ENCODE peak calls at places on chromosomes 11 and 22, in four cellular contexts. One of them, this sample, is unnamed.

GRCh38 chr11:12159351-12160099 is 49.1 kb downstream of the MICAL2 start:
- DNase-seq in CD4-positive, alpha-beta T cell: no peak
- DNase-seq in stimulated activated CD4-positive, alpha-beta T cell treated with anti-CD3 and anti-CD28 coated beads, Interleukin-4, amount 100 ng/mL, for 24 hours: no peak
- DNase-seq in T follicular helper cell: no peak
- DNase-seq in this sample: peak

GRCh38 chr22:29310863-29311339 is 4.5 kb downstream of the GAS2L1 start:
- DNase-seq in stimulated activated CD4-positive, alpha-beta T cell treated with anti-CD3 and anti-CD28 coated beads, Interleukin-4, amount 100 ng/mL, for 24 hours: peak
- DNase-seq in CD4-positive, alpha-beta T cell: peak
- DNase-seq in T follicular helper cell: peak
- DNase-seq in this sample: peak

GRCh38 chr22:36986242-36986821 is 32.9 kb downstream of the TST start:
- DNase-seq in stimulated activated CD4-positive, alpha-beta T cell treated with anti-CD3 and anti-CD28 coated beads, Interleukin-4, amount 100 ng/mL, for 24 hours: peak
- DNase-seq in CD4-positive, alpha-beta T cell: no peak
- DNase-seq in T follicular helper cell: no peak
- DNase-seq in this sample: peak

GRCh38 chr11:123544631-123545375 is 109.6 kb downstream of the SCN3B start:
- DNase-seq in CD4-positive, alpha-beta T cell: no peak
- DNase-seq in stimulated activated CD4-positive, alpha-beta T cell treated with anti-CD3 and anti-CD28 coated beads, Interleukin-4, amount 100 ng/mL, for 24 hours: no peak
- DNase-seq in T follicular helper cell: no peak
- DNase-seq in this sample: no peak

GRCh38 chr11:114889464-114890065 is 211.2 kb downstream of the NXPE2 start:
- DNase-seq in T follicular helper cell: no peak
- DNase-seq in CD4-positive, alpha-beta T cell: no peak
- DNase-seq in stimulated activated CD4-positive, alpha-beta T cell treated with anti-CD3 and anti-CD28 coated beads, Interleukin-4, amount 100 ng/mL, for 24 hours: no peak
- DNase-seq in this sample: no peak

GRCh38 chr22:21641417-21641794 is 696 bp upstream of the SDF2L1 start:
- DNase-seq in CD4-positive, alpha-beta T cell: no peak
- DNase-seq in T follicular helper cell: no peak
- DNase-seq in stimulated activated CD4-positive, alpha-beta T cell treated with anti-CD3 and anti-CD28 coated beads, Interleukin-4, amount 100 ng/mL, for 24 hours: no peak
- DNase-seq in this sample: peak

GRCh38 chr22:47295982-47296381 is 533.5 kb downstream of the TBC1D22A start:
- DNase-seq in CD4-positive, alpha-beta T cell: no peak
- DNase-seq in stimulated activated CD4-positive, alpha-beta T cell treated with anti-CD3 and anti-CD28 coated beads, Interleukin-4, amount 100 ng/mL, for 24 hours: no peak
- DNase-seq in T follicular helper cell: no peak
- DNase-seq in this sample: no peak

GRCh38 chr11:369336-370018 is at the start of gene B4GALNT4:
- DNase-seq in T follicular helper cell: peak
- DNase-seq in stimulated activated CD4-positive, alpha-beta T cell treated with anti-CD3 and anti-CD28 coated beads, Interleukin-4, amount 100 ng/mL, for 24 hours: peak
- DNase-seq in CD4-positive, alpha-beta T cell: peak
- DNase-seq in this sample: no peak

GRCh38 chr11:12472401-12473065 is 95.2 kb downstream of the PARVA start:
- DNase-seq in CD4-positive, alpha-beta T cell: no peak
- DNase-seq in stimulated activated CD4-positive, alpha-beta T cell treated with anti-CD3 and anti-CD28 coated beads, Interleukin-4, amount 100 ng/mL, for 24 hours: no peak
- DNase-seq in T follicular helper cell: no peak
- DNase-seq in this sample: no peak

GRCh38 chr11:68889948-68890446 is 13.6 kb downstream of the MRPL21 start:
- DNase-seq in T follicular helper cell: no peak
- DNase-seq in stimulated activated CD4-positive, alpha-beta T cell treated with anti-CD3 and anti-CD28 coated beads, Interleukin-4, amount 100 ng/mL, for 24 hours: no peak
- DNase-seq in CD4-positive, alpha-beta T cell: no peak
- DNase-seq in this sample: no peak

GRCh38 chr11:34439521-34440258 is 956 bp downstream of the CAT start:
- DNase-seq in T follicular helper cell: no peak
- DNase-seq in CD4-positive, alpha-beta T cell: no peak
- DNase-seq in stimulated activated CD4-positive, alpha-beta T cell treated with anti-CD3 and anti-CD28 coated beads, Interleukin-4, amount 100 ng/mL, for 24 hours: no peak
- DNase-seq in this sample: no peak

GRCh38 chr11:125155100-125155444 is 9.5 kb upstream of the PKNOX2 start:
- DNase-seq in CD4-positive, alpha-beta T cell: no peak
- DNase-seq in T follicular helper cell: no peak
- DNase-seq in stimulated activated CD4-positive, alpha-beta T cell treated with anti-CD3 and anti-CD28 coated beads, Interleukin-4, amount 100 ng/mL, for 24 hours: no peak
- DNase-seq in this sample: no peak

GRCh38 chr11:27158763-27159679 is 118.4 kb downstream of the BBOX1 start:
- DNase-seq in T follicular helper cell: no peak
- DNase-seq in stimulated activated CD4-positive, alpha-beta T cell treated with anti-CD3 and anti-CD28 coated beads, Interleukin-4, amount 100 ng/mL, for 24 hours: no peak
- DNase-seq in CD4-positive, alpha-beta T cell: no peak
- DNase-seq in this sample: peak

GRCh38 chr11:123300874-123301695 is 106.0 kb upstream of the CLMP start:
- DNase-seq in T follicular helper cell: no peak
- DNase-seq in stimulated activated CD4-positive, alpha-beta T cell treated with anti-CD3 and anti-CD28 coated beads, Interleukin-4, amount 100 ng/mL, for 24 hours: no peak
- DNase-seq in CD4-positive, alpha-beta T cell: no peak
- DNase-seq in this sample: peak

GRCh38 chr22:24105018-24105360 is 76.3 kb upstream of the SUSD2 start:
- DNase-seq in CD4-positive, alpha-beta T cell: no peak
- DNase-seq in stimulated activated CD4-positive, alpha-beta T cell treated with anti-CD3 and anti-CD28 coated beads, Interleukin-4, amount 100 ng/mL, for 24 hours: no peak
- DNase-seq in T follicular helper cell: no peak
- DNase-seq in this sample: peak

GRCh38 chr22:34416321-34416900 is 496.1 kb upstream of the LARGE1 start:
- DNase-seq in CD4-positive, alpha-beta T cell: no peak
- DNase-seq in stimulated activated CD4-positive, alpha-beta T cell treated with anti-CD3 and anti-CD28 coated beads, Interleukin-4, amount 100 ng/mL, for 24 hours: no peak
- DNase-seq in T follicular helper cell: no peak
- DNase-seq in this sample: no peak

GRCh38 chr11:57288771-57289579 is 35.8 kb downstream of the TNKS1BP1 start:
- DNase-seq in stimulated activated CD4-positive, alpha-beta T cell treated with anti-CD3 and anti-CD28 coated beads, Interleukin-4, amount 100 ng/mL, for 24 hours: no peak
- DNase-seq in CD4-positive, alpha-beta T cell: no peak
- DNase-seq in T follicular helper cell: no peak
- DNase-seq in this sample: no peak

GRCh38 chr11:63870351-63871197 is 31.7 kb downstream of the MARK2 start:
- DNase-seq in T follicular helper cell: no peak
- DNase-seq in CD4-positive, alpha-beta T cell: no peak
- DNase-seq in stimulated activated CD4-positive, alpha-beta T cell treated with anti-CD3 and anti-CD28 coated beads, Interleukin-4, amount 100 ng/mL, for 24 hours: peak
- DNase-seq in this sample: no peak

GRCh38 chr11:88300888-88301477 is 36.6 kb downstream of the CTSC start:
- DNase-seq in CD4-positive, alpha-beta T cell: no peak
- DNase-seq in stimulated activated CD4-positive, alpha-beta T cell treated with anti-CD3 and anti-CD28 coated beads, Interleukin-4, amount 100 ng/mL, for 24 hours: no peak
- DNase-seq in T follicular helper cell: no peak
- DNase-seq in this sample: no peak

GRCh38 chr22:45969414-45969799 is 7.6 kb downstream of the WNT7B start:
- DNase-seq in CD4-positive, alpha-beta T cell: no peak
- DNase-seq in stimulated activated CD4-positive, alpha-beta T cell treated with anti-CD3 and anti-CD28 coated beads, Interleukin-4, amount 100 ng/mL, for 24 hours: no peak
- DNase-seq in T follicular helper cell: no peak
- DNase-seq in this sample: no peak

GRCh38 chr11:73387594-73388021 is 11.4 kb downstream of the RELT start:
- DNase-seq in stimulated activated CD4-positive, alpha-beta T cell treated with anti-CD3 and anti-CD28 coated beads, Interleukin-4, amount 100 ng/mL, for 24 hours: no peak
- DNase-seq in CD4-positive, alpha-beta T cell: no peak
- DNase-seq in T follicular helper cell: no peak
- DNase-seq in this sample: peak

GRCh38 chr22:27163162-27164137 is 506.1 kb downstream of the MIAT start:
- DNase-seq in stimulated activated CD4-positive, alpha-beta T cell treated with anti-CD3 and anti-CD28 coated beads, Interleukin-4, amount 100 ng/mL, for 24 hours: no peak
- DNase-seq in T follicular helper cell: no peak
- DNase-seq in CD4-positive, alpha-beta T cell: no peak
- DNase-seq in this sample: no peak

GRCh38 chr11:33132510-33132909 is 28.8 kb downstream of the CSTF3 start:
- DNase-seq in CD4-positive, alpha-beta T cell: no peak
- DNase-seq in T follicular helper cell: no peak
- DNase-seq in stimulated activated CD4-positive, alpha-beta T cell treated with anti-CD3 and anti-CD28 coated beads, Interleukin-4, amount 100 ng/mL, for 24 hours: no peak
- DNase-seq in this sample: no peak

GRCh38 chr11:128318856-128319474 is 268.4 kb downstream of the ETS1 start:
- DNase-seq in CD4-positive, alpha-beta T cell: peak
- DNase-seq in stimulated activated CD4-positive, alpha-beta T cell treated with anti-CD3 and anti-CD28 coated beads, Interleukin-4, amount 100 ng/mL, for 24 hours: peak
- DNase-seq in T follicular helper cell: peak
- DNase-seq in this sample: no peak

GRCh38 chr11:100632970-100633452 is 54.1 kb upstream of the ARHGAP42 start:
- DNase-seq in stimulated activated CD4-positive, alpha-beta T cell treated with anti-CD3 and anti-CD28 coated beads, Interleukin-4, amount 100 ng/mL, for 24 hours: no peak
- DNase-seq in CD4-positive, alpha-beta T cell: no peak
- DNase-seq in T follicular helper cell: no peak
- DNase-seq in this sample: peak

GRCh38 chr11:130171534-130171933 is 12.0 kb downstream of the ST14 start:
- DNase-seq in stimulated activated CD4-positive, alpha-beta T cell treated with anti-CD3 and anti-CD28 coated beads, Interleukin-4, amount 100 ng/mL, for 24 hours: no peak
- DNase-seq in T follicular helper cell: no peak
- DNase-seq in CD4-positive, alpha-beta T cell: no peak
- DNase-seq in this sample: no peak

GRCh38 chr11:120331301-120331966 is 4.8 kb upstream of the ARHGEF12 start:
- DNase-seq in stimulated activated CD4-positive, alpha-beta T cell treated with anti-CD3 and anti-CD28 coated beads, Interleukin-4, amount 100 ng/mL, for 24 hours: no peak
- DNase-seq in CD4-positive, alpha-beta T cell: no peak
- DNase-seq in T follicular helper cell: no peak
- DNase-seq in this sample: no peak

GRCh38 chr22:44935724-44936123 is 74.1 kb downstream of the PHF21B start:
- DNase-seq in T follicular helper cell: no peak
- DNase-seq in stimulated activated CD4-positive, alpha-beta T cell treated with anti-CD3 and anti-CD28 coated beads, Interleukin-4, amount 100 ng/mL, for 24 hours: no peak
- DNase-seq in CD4-positive, alpha-beta T cell: no peak
- DNase-seq in this sample: no peak

GRCh38 chr22:30495041-30495784 is 10.3 kb downstream of the SEC14L4 start:
- DNase-seq in T follicular helper cell: no peak
- DNase-seq in CD4-positive, alpha-beta T cell: no peak
- DNase-seq in stimulated activated CD4-positive, alpha-beta T cell treated with anti-CD3 and anti-CD28 coated beads, Interleukin-4, amount 100 ng/mL, for 24 hours: no peak
- DNase-seq in this sample: no peak

GRCh38 chr11:65639623-65640482 is 2.0 kb downstream of the SIPA1 start:
- DNase-seq in T follicular helper cell: peak
- DNase-seq in CD4-positive, alpha-beta T cell: peak
- DNase-seq in stimulated activated CD4-positive, alpha-beta T cell treated with anti-CD3 and anti-CD28 coated beads, Interleukin-4, amount 100 ng/mL, for 24 hours: peak
- DNase-seq in this sample: no peak

GRCh38 chr22:36423461-36424404 is 36.0 kb upstream of the MYH9 start:
- DNase-seq in stimulated activated CD4-positive, alpha-beta T cell treated with anti-CD3 and anti-CD28 coated beads, Interleukin-4, amount 100 ng/mL, for 24 hours: no peak
- DNase-seq in T follicular helper cell: no peak
- DNase-seq in CD4-positive, alpha-beta T cell: no peak
- DNase-seq in this sample: no peak

GRCh38 chr11:75272391-75272790 is 31.8 kb downstream of the TPBGL start:
- DNase-seq in T follicular helper cell: no peak
- DNase-seq in stimulated activated CD4-positive, alpha-beta T cell treated with anti-CD3 and anti-CD28 coated beads, Interleukin-4, amount 100 ng/mL, for 24 hours: no peak
- DNase-seq in CD4-positive, alpha-beta T cell: no peak
- DNase-seq in this sample: no peak

GRCh38 chr11:82733444-82734119 is at the start of gene FAM181B:
- DNase-seq in T follicular helper cell: no peak
- DNase-seq in CD4-positive, alpha-beta T cell: no peak
- DNase-seq in stimulated activated CD4-positive, alpha-beta T cell treated with anti-CD3 and anti-CD28 coated beads, Interleukin-4, amount 100 ng/mL, for 24 hours: no peak
- DNase-seq in this sample: peak

GRCh38 chr11:11504071-11504470 is 117.7 kb downstream of the GALNT18 start:
- DNase-seq in CD4-positive, alpha-beta T cell: no peak
- DNase-seq in stimulated activated CD4-positive, alpha-beta T cell treated with anti-CD3 and anti-CD28 coated beads, Interleukin-4, amount 100 ng/mL, for 24 hours: no peak
- DNase-seq in T follicular helper cell: no peak
- DNase-seq in this sample: no peak

GRCh38 chr22:29838599-29838956 is 504 bp upstream of the ASCC2 start:
- DNase-seq in T follicular helper cell: no peak
- DNase-seq in CD4-positive, alpha-beta T cell: no peak
- DNase-seq in stimulated activated CD4-positive, alpha-beta T cell treated with anti-CD3 and anti-CD28 coated beads, Interleukin-4, amount 100 ng/mL, for 24 hours: no peak
- DNase-seq in this sample: no peak

GRCh38 chr11:61773826-61774225 is 18.6 kb downstream of the TMEM258 start:
- DNase-seq in T follicular helper cell: no peak
- DNase-seq in CD4-positive, alpha-beta T cell: no peak
- DNase-seq in stimulated activated CD4-positive, alpha-beta T cell treated with anti-CD3 and anti-CD28 coated beads, Interleukin-4, amount 100 ng/mL, for 24 hours: no peak
- DNase-seq in this sample: no peak

GRCh38 chr22:23107487-23108323 is 34.1 kb downstream of the RSPH14 start:
- DNase-seq in stimulated activated CD4-positive, alpha-beta T cell treated with anti-CD3 and anti-CD28 coated beads, Interleukin-4, amount 100 ng/mL, for 24 hours: no peak
- DNase-seq in T follicular helper cell: no peak
- DNase-seq in CD4-positive, alpha-beta T cell: no peak
- DNase-seq in this sample: no peak

GRCh38 chr11:65279713-65280459 is 18.1 kb downstream of the POLA2 start:
- DNase-seq in stimulated activated CD4-positive, alpha-beta T cell treated with anti-CD3 and anti-CD28 coated beads, Interleukin-4, amount 100 ng/mL, for 24 hours: peak
- DNase-seq in T follicular helper cell: peak
- DNase-seq in CD4-positive, alpha-beta T cell: peak
- DNase-seq in this sample: no peak

This sample was measured in cerebellar cortex.